ENCODE peak calls at places on chromosomes 1 and 21, in six cellular contexts. Z is neural crest cell; Y is CD4-positive, CD25-positive, alpha-beta regulatory T cell; T is cardiac fibroblast; N is HFF-Myc; H is C1 segment of cervical spinal cord. O is an unnamed sample.
A peak's percentile ranks its signal among the peaks of the same experiment; 100 is the strongest.

GRCh38 chr21:38244885-38245869 is 11.6 kb upstream of the KCNJ15 start:
- DNase-seq in Z (no peak), Y (peak; percentile 69), T (peak; percentile 89), N (peak; percentile 98), H (no peak), O (peak; percentile 99)

GRCh38 chr1:26049531-26050254 is 3.8 kb upstream of the SLC30A2 start:
- DNase-seq in Z (no peak), Y (no peak), T (no peak), N (no peak), H (no peak), O (peak; percentile 23)

GRCh38 chr1:43987159-43988022 is 4.0 kb upstream of the CCDC24 start:
- DNase-seq in Z (no peak), Y (no peak), T (no peak), N (no peak), H (no peak), O (peak; percentile 35)

GRCh38 chr1:169150631-169151337 is 44.3 kb downstream of the ATP1B1 start:
- DNase-seq in Z (no peak), Y (no peak), T (no peak), N (no peak), H (no peak), O (no peak)

GRCh38 chr21:37565530-37566223 is 199.1 kb downstream of the DYRK1A start:
- DNase-seq in Z (no peak), Y (peak; percentile 8), T (peak; percentile 21), N (no peak), H (no peak), O (peak; percentile 73)

GRCh38 chr1:44289530-44289929 is 65.5 kb downstream of the ERI3 start:
- DNase-seq in Z (no peak), Y (no peak), T (no peak), N (no peak), H (no peak), O (no peak)

GRCh38 chr1:206802401-206802800 is 30.1 kb upstream of the IL10 start:
- DNase-seq in Z (no peak), Y (no peak), T (no peak), N (no peak), H (no peak), O (peak; percentile 41)

GRCh38 chr1:28056129-28056925 is 32.1 kb downstream of the EYA3 start:
- DNase-seq in Z (no peak), Y (peak; percentile 52), T (no peak), N (no peak), H (no peak), O (no peak)

GRCh38 chr1:16615253-16616252 is 2.2 kb upstream of the NBPF1 start:
- DNase-seq in Z (no peak), Y (no peak), T (no peak), N (no peak), H (no peak), O (no peak)

GRCh38 chr1:195237161-195237889 is 1370.9 kb downstream of the KCNT2 start:
- DNase-seq in Z (no peak), Y (no peak), T (no peak), N (no peak), H (no peak), O (no peak)

GRCh38 chr1:88462481-88463261 is 221.4 kb upstream of the PKN2 start:
- DNase-seq in Z (peak; percentile 31), Y (no peak), T (peak; percentile 29), N (no peak), H (no peak), O (peak; percentile 54)

GRCh38 chr1:46315669-46316403 is 12.3 kb downstream of the UQCRH start:
- DNase-seq in Z (no peak), Y (no peak), T (no peak), N (no peak), H (no peak), O (peak; percentile 36)

GRCh38 chr1:8205771-8206170 is 112.1 kb upstream of the SLC45A1 start:
- DNase-seq in Z (no peak), Y (no peak), T (peak; percentile 41), N (no peak), H (no peak), O (no peak)

GRCh38 chr1:182080955-182081582 is 19.6 kb upstream of the ZNF648 start:
- DNase-seq in Z (peak; percentile 51), Y (peak; percentile 73), T (peak; percentile 45), N (no peak), H (no peak), O (peak; percentile 20)

GRCh38 chr1:78184460-78185072 is 138.8 kb downstream of the GIPC2 start:
- DNase-seq in Z (no peak), Y (no peak), T (no peak), N (no peak), H (no peak), O (no peak)

GRCh38 chr21:21921410-21922232 is 923.4 kb downstream of the NCAM2 start:
- DNase-seq in Z (no peak), Y (peak; percentile 1), T (peak; percentile 46), N (no peak), H (no peak), O (peak; percentile 4)

GRCh38 chr21:43276811-43277210 is 108.0 kb downstream of the CRYAA start:
- DNase-seq in Z (no peak), Y (no peak), T (no peak), N (no peak), H (no peak), O (no peak)

GRCh38 chr1:37765937-37766664 is 1.2 kb upstream of the EPHA10 start:
- DNase-seq in Z (no peak), Y (no peak), T (no peak), N (no peak), H (no peak), O (peak; percentile 14)

GRCh38 chr21:34574581-34574980 is 40.3 kb downstream of the RCAN1 start:
- DNase-seq in Z (no peak), Y (no peak), T (no peak), N (no peak), H (no peak), O (no peak)

GRCh38 chr1:31431351-31431750 is 18.3 kb downstream of the SERINC2 start:
- DNase-seq in Z (no peak), Y (no peak), T (no peak), N (no peak), H (no peak), O (no peak)

GRCh38 chr1:21294266-21295058 is 4.2 kb upstream of the ECE1 start:
- DNase-seq in Z (no peak), Y (peak; percentile 98), T (no peak), N (no peak), H (no peak), O (peak; percentile 47)

GRCh38 chr1:167477962-167478361 is 40.4 kb downstream of the CD247 start:
- DNase-seq in Z (no peak), Y (no peak), T (no peak), N (no peak), H (no peak), O (no peak)

GRCh38 chr1:45410850-45411509 is 70.7 kb upstream of the MUTYH start:
- DNase-seq in Z (no peak), Y (no peak), T (peak; percentile 1), N (no peak), H (no peak), O (no peak)

O was measured in foreskin fibroblast.